ENCODE peak calls at places on chromosomes 12 and 14, in five cellular contexts. Y is HFF-Myc, W is IMR-90, C is HFFc6, A is fibroblast of the aortic adventitia. K is an unnamed sample.

GRCh38 chr12:4037747-4038312 is 164.6 kb upstream of the PARP11 start:
- DNase-seq in Y (no peak), W (peak), C (peak), A (peak), K (no peak)

GRCh38 chr12:50924439-50925341 is 27.7 kb upstream of the HIGD1C start:
- DNase-seq in Y (peak), W (peak), C (peak), A (peak), K (peak)

GRCh38 chr12:110647669-110648068 is 33.7 kb downstream of the TCTN1 start:
- DNase-seq in Y (no peak), W (no peak), C (no peak), A (no peak), K (no peak)

GRCh38 chr12:92619730-92620684 is 82.8 kb upstream of the PLEKHG7 start:
- DNase-seq in Y (no peak), W (no peak), C (peak), A (no peak), K (no peak)

GRCh38 chr14:97179573-97179972 is 382.4 kb downstream of the VRK1 start:
- DNase-seq in Y (no peak), W (no peak), C (no peak), A (no peak), K (no peak)

GRCh38 chr14:104085032-104085888 is at the start of gene ASPG:
- DNase-seq in Y (no peak), W (no peak), C (no peak), A (no peak), K (peak)

GRCh38 chr12:12449533-12450025 is 92.7 kb downstream of the BORCS5 start:
- DNase-seq in Y (no peak), W (peak), C (no peak), A (no peak), K (no peak)

GRCh38 chr12:111715242-111715641 is 29.4 kb downstream of the ACAD10 start:
- DNase-seq in Y (no peak), W (peak), C (peak), A (no peak), K (no peak)

GRCh38 chr12:58557156-58557555 is 363.1 kb downstream of the LRIG3 start:
- DNase-seq in Y (peak), W (peak), C (peak), A (peak), K (no peak)

GRCh38 chr12:109466821-109467220 is 10.3 kb downstream of the KCTD10 start:
- DNase-seq in Y (no peak), W (no peak), C (no peak), A (no peak), K (no peak)
- TF ChIP-seq CTCF in Y (no peak), W (no peak), C (no peak), A (no peak), K (no peak)

GRCh38 chr12:106246891-106247730 is 709 bp downstream of the CKAP4 start:
- DNase-seq in Y (no peak), W (peak), C (peak), A (peak), K (peak)
- TF ChIP-seq CTCF in Y (no peak), W (no peak), C (no peak), A (peak), K (no peak)

DNA sequence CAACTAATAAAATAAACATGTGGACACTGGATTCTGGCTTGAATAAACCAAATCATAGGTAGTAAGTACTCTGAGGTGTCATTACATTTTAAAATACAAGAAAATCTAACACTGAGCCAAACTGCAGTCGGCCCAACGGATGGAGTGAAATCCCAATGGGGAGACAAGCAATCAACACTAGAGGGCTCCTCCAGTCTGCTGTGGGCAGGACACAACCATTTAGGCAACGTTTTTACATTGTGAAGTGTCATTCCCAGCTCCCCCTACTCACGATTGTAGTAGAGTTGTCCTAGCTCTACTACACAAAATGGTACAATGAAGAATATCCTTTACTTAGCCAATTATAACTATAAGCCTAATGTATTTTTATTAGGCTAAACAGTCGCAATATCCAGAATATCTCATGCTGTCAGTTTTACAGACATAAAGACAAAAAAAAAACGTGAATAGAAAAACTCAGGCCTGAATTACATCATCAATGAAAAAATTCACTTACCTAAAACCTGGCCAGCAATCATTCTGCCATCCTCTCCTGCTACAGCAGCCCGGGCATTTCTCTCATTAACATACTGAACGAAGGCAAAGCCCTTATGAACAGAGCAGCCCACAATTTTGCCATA is 35.7 kb downstream of the HNRNPC start:
- DNase-seq in Y (no peak), W (no peak), C (no peak), A (no peak), K (no peak)
- TF ChIP-seq CTCF in Y (peak), W (no peak), C (peak), A (peak), K (peak)

GRCh38 chr12:81991868-81992267 is 232.7 kb upstream of the PPFIA2 start:
- DNase-seq in Y (no peak), W (no peak), C (no peak), A (no peak), K (no peak)

GRCh38 chr12:81987351-81987750 is 228.2 kb upstream of the PPFIA2 start:
- DNase-seq in Y (no peak), W (no peak), C (no peak), A (no peak), K (no peak)

GRCh38 chr12:81992461-81992860 is 233.3 kb upstream of the PPFIA2 start:
- DNase-seq in Y (no peak), W (no peak), C (no peak), A (no peak), K (no peak)
- TF ChIP-seq CTCF in Y (no peak), W (no peak), C (no peak), A (no peak), K (peak)

GRCh38 chr12:65319680-65320193 is 41.3 kb downstream of the MSRB3 start:
- DNase-seq in Y (no peak), W (peak), C (no peak), A (no peak), K (no peak)

GRCh38 chr12:65324056-65324455 is 45.6 kb downstream of the MSRB3 start:
- DNase-seq in Y (no peak), W (peak), C (no peak), A (no peak), K (no peak)

GRCh38 chr12:65323025-65323424 is 44.5 kb downstream of the MSRB3 start:
- DNase-seq in Y (no peak), W (no peak), C (no peak), A (no peak), K (no peak)

GRCh38 chr12:65313704-65314317 is 35.3 kb downstream of the MSRB3 start:
- DNase-seq in Y (no peak), W (peak), C (peak), A (peak), K (no peak)

GRCh38 chr12:65318186-65318685 is 39.8 kb downstream of the MSRB3 start:
- DNase-seq in Y (no peak), W (no peak), C (no peak), A (no peak), K (no peak)
- TF ChIP-seq CTCF in Y (no peak), W (no peak), C (no peak), A (no peak), K (no peak)

DNA sequence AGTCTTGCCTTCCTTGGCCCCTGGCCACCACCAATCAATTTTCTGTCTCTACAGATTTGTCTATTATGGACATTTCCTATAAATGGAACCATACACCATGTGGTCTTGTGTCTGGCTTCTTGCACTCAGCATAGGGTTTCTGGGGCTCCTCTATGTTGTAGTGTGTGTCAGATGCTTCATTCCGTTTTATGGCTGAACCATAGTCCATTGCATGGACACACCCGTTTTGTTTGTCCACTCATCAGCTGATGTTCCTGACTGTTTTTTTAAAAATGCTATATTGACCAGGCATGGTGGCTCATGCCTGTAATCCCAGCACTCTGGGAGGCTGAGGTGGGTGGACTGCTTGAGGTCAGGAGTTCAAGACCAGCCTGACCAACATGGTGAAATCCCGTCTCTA is 21.0 kb downstream of the ARL6IP4 start:
- DNase-seq in Y (no peak), W (no peak), C (no peak), A (no peak), K (no peak)
- TF ChIP-seq CTCF in Y (no peak), W (no peak), C (no peak), A (no peak), K (no peak)

DNA sequence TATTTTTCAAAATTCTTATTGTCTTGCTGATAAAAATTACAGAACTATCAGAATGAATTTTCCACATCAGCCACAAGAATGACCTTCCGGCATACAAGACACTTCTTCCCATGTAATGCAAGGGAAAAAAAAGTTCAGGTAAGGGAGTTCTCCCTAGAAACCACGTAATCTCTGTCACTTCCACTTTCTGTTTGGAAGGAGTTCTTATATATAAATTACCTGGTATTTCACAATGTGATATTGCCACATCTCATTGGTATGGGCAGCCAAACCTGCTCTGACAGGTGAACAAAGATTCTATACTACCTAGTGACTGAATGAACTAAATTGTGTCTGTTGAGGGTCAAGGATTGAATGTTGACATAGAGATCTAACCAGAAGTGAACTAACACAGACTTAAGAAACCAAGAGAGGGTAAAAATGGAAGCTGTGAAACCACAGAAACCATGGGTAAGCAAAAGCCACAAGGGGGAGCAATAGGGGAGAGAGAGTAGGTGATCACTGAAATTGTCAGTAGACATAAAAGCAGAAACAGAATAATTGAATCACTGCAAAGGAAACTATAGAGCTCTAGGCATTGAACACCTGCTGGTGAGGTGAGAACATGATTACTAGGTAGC is 161.3 kb downstream of the RPL10L start:
- DNase-seq in Y (no peak), W (no peak), C (no peak), A (no peak), K (no peak)
- TF ChIP-seq CTCF in Y (peak), W (no peak), C (no peak), A (no peak), K (peak)

GRCh38 chr14:32382704-32383103 is 53.6 kb downstream of the AKAP6 start:
- DNase-seq in Y (peak), W (no peak), C (no peak), A (peak), K (no peak)
- TF ChIP-seq CTCF in Y (peak), W (peak), C (peak), A (peak), K (no peak)

GRCh38 chr14:91899213-91899612 is 31.9 kb upstream of the TC2N start:
- DNase-seq in Y (no peak), W (no peak), C (no peak), A (no peak), K (no peak)
- TF ChIP-seq CTCF in Y (no peak), W (no peak), C (no peak), A (no peak), K (peak)